ENCODE peak calls at places on chromosomes 11 and 22, in five cellular contexts. U, B, Y, J and X are unnamed samples.

GRCh38 chr11:33643167-33643817 is 57.3 kb downstream of the C11orf91 start:
- DNase-seq in U (no peak), B (no peak), Y (no peak), J (no peak), X (no peak)

GRCh38 chr11:72001834-72002591 is 3.3 kb downstream of the IL18BP start:
- DNase-seq in U (no peak), B (no peak), Y (no peak), J (no peak), X (no peak)

GRCh38 chr11:70467196-70468085 is 69.1 kb downstream of the CTTN start:
- DNase-seq in U (peak; percentile 51), B (no peak), Y (peak; percentile 77), J (no peak), X (peak; percentile 81)

GRCh38 chr22:32622004-32622761 is 147.6 kb downstream of the FBXO7 start:
- DNase-seq in U (no peak), B (peak; percentile 94), Y (peak; percentile 91), J (peak; percentile 75), X (no peak)

GRCh38 chr22:27407369-27407985 is 394.1 kb downstream of the MN1 start:
- DNase-seq in U (no peak), B (no peak), Y (no peak), J (no peak), X (no peak)

GRCh38 chr11:59265735-59266134 is 53.0 kb upstream of the MPEG1 start:
- DNase-seq in U (no peak), B (no peak), Y (no peak), J (no peak), X (no peak)

GRCh38 chr11:69892986-69893555 is 73.9 kb upstream of the FGF3 start:
- DNase-seq in U (no peak), B (no peak), Y (no peak), J (no peak), X (peak; percentile 57)

GRCh38 chr11:86488553-86488952 is 113.9 kb downstream of the CCDC81 start:
- DNase-seq in U (no peak), B (no peak), Y (no peak), J (no peak), X (no peak)

GRCh38 chr22:37544955-37545702 is 15.2 kb upstream of the CDC42EP1 start:
- DNase-seq in U (peak; percentile 80), B (no peak), Y (peak; percentile 66), J (peak; percentile 91), X (peak; percentile 89)

GRCh38 chr11:117229411-117229810 is 2.5 kb downstream of the PCSK7 start:
- DNase-seq in U (no peak), B (no peak), Y (no peak), J (no peak), X (no peak)

GRCh38 chr11:122983438-122984185 is 2.0 kb upstream of the BSX start:
- DNase-seq in U (no peak), B (no peak), Y (no peak), J (peak; percentile 36), X (no peak)

GRCh38 chr11:30452842-30453241 is 129.9 kb downstream of the ARL14EP start:
- DNase-seq in U (no peak), B (no peak), Y (no peak), J (no peak), X (no peak)

GRCh38 chr11:120226242-120226641 is 13.7 kb upstream of the POU2F3 start:
- DNase-seq in U (no peak), B (no peak), Y (no peak), J (no peak), X (no peak)

GRCh38 chr11:1438261-1438966 is 48.2 kb downstream of the MOB2 start:
- DNase-seq in U (no peak), B (no peak), Y (no peak), J (no peak), X (no peak)

GRCh38 chr22:31750365-31751284 is 693 bp upstream of the PRR14L start:
- DNase-seq in U (no peak), B (no peak), Y (no peak), J (no peak), X (no peak)

GRCh38 chr11:45400594-45400993 is 114.5 kb upstream of the SYT13 start:
- DNase-seq in U (peak; percentile 41), B (peak; percentile 24), Y (no peak), J (no peak), X (no peak)

GRCh38 chr11:2213890-2214526 is 42.4 kb upstream of the TH start:
- DNase-seq in U (no peak), B (no peak), Y (no peak), J (no peak), X (no peak)

GRCh38 chr11:110776091-110776490 is 63.9 kb upstream of the ARHGAP20 start:
- DNase-seq in U (peak; percentile 81), B (no peak), Y (no peak), J (no peak), X (no peak)

GRCh38 chr22:44129614-44129976 is 51.1 kb upstream of the PARVG start:
- DNase-seq in U (peak; percentile 29), B (no peak), Y (no peak), J (no peak), X (no peak)

GRCh38 chr11:29333993-29334780 is 682.6 kb downstream of the KCNA4 start:
- DNase-seq in U (peak; percentile 61), B (peak; percentile 71), Y (peak; percentile 42), J (peak; percentile 25), X (peak; percentile 10)

GRCh38 chr11:41382927-41383326 is 76.5 kb downstream of the LRRC4C start:
- DNase-seq in U (no peak), B (no peak), Y (no peak), J (no peak), X (no peak)

GRCh38 chr11:121478226-121478894 is 25.6 kb upstream of the SORL1-AS1 start:
- DNase-seq in U (no peak), B (no peak), Y (no peak), J (no peak), X (peak; percentile 39)

GRCh38 chr11:44559207-44559943 is 6.1 kb upstream of the CD82 start:
- DNase-seq in U (no peak), B (no peak), Y (no peak), J (peak; percentile 91), X (no peak)

GRCh38 chr11:134248910-134249480 is 4.2 kb downstream of the THYN1 start:
- DNase-seq in U (no peak), B (no peak), Y (no peak), J (no peak), X (no peak)

GRCh38 chr11:113311536-113311935 is 2.8 kb upstream of the TTC12 start:
- DNase-seq in U (no peak), B (no peak), Y (no peak), J (no peak), X (no peak)

GRCh38 chr11:129190087-129190486 is 2.0 kb downstream of the ARHGAP32 start:
- DNase-seq in U (no peak), B (no peak), Y (no peak), J (no peak), X (peak; percentile 43)

GRCh38 chr22:23225724-23226496 is 45.6 kb downstream of the BCR start:
- DNase-seq in U (peak; percentile 85), B (no peak), Y (no peak), J (no peak), X (peak; percentile 81)

GRCh38 chr11:76588455-76589325 is 81.9 kb downstream of the LRRC32 start:
- DNase-seq in U (peak; percentile 99), B (no peak), Y (no peak), J (no peak), X (no peak)

DNA sequence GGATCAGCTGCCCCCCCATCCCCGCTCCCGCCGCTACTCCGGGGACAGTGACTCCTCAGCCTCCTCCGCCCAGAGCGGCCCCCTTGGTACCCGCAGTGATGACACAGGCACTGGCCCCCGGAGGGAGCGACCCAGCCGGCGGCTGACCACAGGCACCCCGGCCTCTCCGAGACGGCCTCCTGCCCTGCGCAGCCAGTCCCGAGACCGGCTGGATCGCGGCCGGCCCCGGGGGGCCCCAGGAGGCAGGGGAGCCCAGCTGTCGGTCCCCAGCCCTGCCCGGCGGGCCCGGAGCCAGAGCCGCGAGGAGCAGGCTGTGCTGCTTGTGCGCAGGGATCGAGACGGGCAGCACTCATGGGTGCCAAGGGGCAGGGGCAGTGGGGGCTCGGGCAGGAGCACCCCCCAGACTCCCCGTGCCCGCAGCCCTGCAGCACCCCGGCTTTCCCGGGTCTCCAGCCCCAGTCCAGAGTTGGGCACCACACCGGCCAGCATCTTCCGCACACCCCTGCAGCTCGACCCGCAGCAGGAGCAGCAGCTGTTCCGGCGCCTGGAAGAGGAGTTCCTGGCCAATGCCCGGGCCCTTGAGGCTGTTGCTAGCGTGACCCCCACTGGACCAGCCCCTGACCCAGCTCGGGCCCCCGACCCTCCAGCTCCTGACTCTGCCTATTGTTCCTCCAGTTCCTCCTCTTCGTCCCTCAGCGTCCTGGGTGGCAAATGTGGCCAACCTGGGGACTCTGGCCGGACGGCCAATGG is 3.9 kb downstream of the RASL10A start:
- DNase-seq in U (no peak), B (no peak), Y (no peak), J (no peak), X (no peak)
- TF ChIP-seq CTCF in U (no peak), B (no peak), Y (no peak), J (no peak), X (no peak)

GRCh38 chr11:75022759-75023396 is 34.1 kb downstream of the NEU3 start:
- DNase-seq in U (peak; percentile 83), B (peak; percentile 72), Y (peak; percentile 78), J (peak; percentile 85), X (peak; percentile 88)
- TF ChIP-seq CTCF in U (peak; percentile 94), B (peak; percentile 99), Y (peak; percentile 98), J (peak; percentile 97), X (peak; percentile 97)

GRCh38 chr11:62125316-62125715 is 1.5 kb downstream of the INCENP start:
- DNase-seq in U (no peak), B (no peak), Y (no peak), J (no peak), X (peak; percentile 25)

GRCh38 chr11:62122076-62122475 is 1.7 kb upstream of the INCENP start:
- DNase-seq in U (no peak), B (no peak), Y (peak; percentile 29), J (peak; percentile 59), X (no peak)

GRCh38 chr11:62124186-62125113 is 639 bp downstream of the INCENP start:
- DNase-seq in U (peak; percentile 43), B (no peak), Y (peak; percentile 69), J (no peak), X (peak; percentile 59)

GRCh38 chr11:62125881-62126280 is 2.1 kb downstream of the INCENP start:
- DNase-seq in U (no peak), B (no peak), Y (no peak), J (no peak), X (peak; percentile 57)

DNA sequence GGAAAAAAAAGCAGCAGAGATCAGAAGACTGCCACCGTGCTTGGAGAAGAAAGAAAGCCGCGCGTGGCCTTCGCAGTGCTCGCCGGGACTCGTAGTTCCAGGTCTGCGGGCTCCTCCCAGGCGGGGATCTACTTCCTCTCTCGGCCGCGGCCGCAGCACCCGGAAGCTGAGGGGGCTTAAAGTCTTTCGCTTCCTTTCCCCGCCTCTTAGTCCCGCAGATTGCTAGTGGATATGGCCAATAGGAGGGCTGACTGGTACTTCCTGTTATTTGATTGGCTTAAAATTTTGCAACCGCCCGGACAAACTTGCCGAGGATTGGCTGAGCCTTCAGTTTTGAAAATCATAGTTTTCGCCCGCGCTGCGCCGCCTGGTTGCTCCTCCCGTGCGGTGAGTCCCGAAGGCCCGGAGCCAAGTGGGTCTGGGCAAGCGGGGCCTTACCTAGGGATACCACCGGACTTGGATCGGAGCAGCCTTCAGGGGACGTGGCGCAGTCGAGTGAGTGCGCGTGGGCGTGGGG is at the start of gene INCENP:
- DNase-seq in U (peak; percentile 100), B (peak; percentile 96), Y (peak; percentile 99), J (peak; percentile 98), X (peak; percentile 94)
- TF ChIP-seq CTCF in U (no peak), B (peak; percentile 1), Y (no peak), J (no peak), X (no peak)

DNA sequence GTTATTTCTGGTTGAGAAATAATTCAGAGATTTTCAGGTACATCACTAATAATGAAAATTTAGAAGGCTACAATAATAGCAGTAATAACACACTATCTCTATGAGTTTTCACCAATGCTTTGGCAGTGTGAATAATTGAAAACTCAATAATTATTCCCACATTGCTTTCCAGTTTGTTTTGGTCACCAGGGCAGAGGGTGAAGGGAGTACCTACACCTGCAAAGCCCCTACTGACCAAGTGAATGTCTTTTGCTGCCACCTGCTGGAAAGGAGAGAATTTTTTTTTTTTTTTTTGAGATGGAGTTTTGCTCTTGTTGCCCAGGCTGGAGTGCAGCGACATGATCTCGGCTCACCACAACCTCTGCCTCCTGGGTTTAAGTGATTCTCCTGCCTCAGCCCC is 3.2 kb downstream of the NELL1 start:
- DNase-seq in U (peak; percentile 4), B (no peak), Y (peak; percentile 36), J (no peak), X (peak; percentile 16)
- TF ChIP-seq CTCF in U (peak; percentile 9), B (peak; percentile 38), Y (peak; percentile 40), J (peak; percentile 61), X (no peak)